ENCODE peak calls at places on chromosomes 2 and 18, in eight cellular contexts. N is prostate gland; I is BJ; R is uterus; H is CD8-positive, alpha-beta T cell; O is fibroblast of the aortic adventitia; P is astrocyte of the spinal cord; U is ovary. Q is an unnamed sample.

GRCh38 chr2:118062048-118062447 is 26.2 kb upstream of the INSIG2 start:
- DNase-seq in N (no peak), I (no peak), R (no peak), H (no peak), O (peak; percentile 66), P (no peak), U (no peak), Q (no peak)

GRCh38 chr18:58612239-58613055 is 16.4 kb downstream of the ALPK2 start:
- DNase-seq in N (no peak), I (no peak), R (no peak), H (no peak), O (no peak), P (no peak), U (no peak), Q (peak; percentile 93)

GRCh38 chr18:59885579-59886163 is 14.1 kb upstream of the PMAIP1 start:
- DNase-seq in N (no peak), I (no peak), R (no peak), H (no peak), O (peak; percentile 70), P (peak; percentile 88), U (no peak), Q (peak; percentile 71)

GRCh38 chr2:15705839-15706386 is 114.2 kb downstream of the DDX1 start:
- DNase-seq in N (no peak), I (no peak), R (no peak), H (no peak), O (no peak), P (no peak), U (no peak), Q (no peak)

GRCh38 chr2:112626604-112627059 is 19.1 kb upstream of the SLC20A1 start:
- DNase-seq in N (peak; percentile 34), I (peak; percentile 19), R (peak; percentile 36), H (peak; percentile 38), O (peak; percentile 79), P (peak; percentile 81), U (no peak), Q (peak; percentile 73)

GRCh38 chr2:222424729-222425671 is 657 bp downstream of the SGPP2 start:
- DNase-seq in N (no peak), I (no peak), R (no peak), H (no peak), O (no peak), P (no peak), U (no peak), Q (no peak)

GRCh38 chr2:149767516-149767974 is 180.0 kb upstream of the MMADHC start:
- DNase-seq in N (no peak), I (peak; percentile 78), R (no peak), H (no peak), O (peak; percentile 40), P (peak; percentile 85), U (no peak), Q (peak; percentile 45)

GRCh38 chr2:23900927-23901322 is 26.0 kb downstream of the ATAD2B start:
- DNase-seq in N (no peak), I (peak; percentile 79), R (no peak), H (no peak), O (peak; percentile 92), P (peak; percentile 84), U (peak; percentile 13), Q (peak; percentile 89)

GRCh38 chr2:25014631-25015030 is 27.2 kb upstream of the EFR3B start:
- DNase-seq in N (no peak), I (no peak), R (no peak), H (no peak), O (no peak), P (no peak), U (no peak), Q (no peak)

GRCh38 chr2:7108792-7109557 is 191.8 kb downstream of the RNF144A start:
- DNase-seq in N (no peak), I (no peak), R (no peak), H (no peak), O (no peak), P (no peak), U (no peak), Q (no peak)

GRCh38 chr2:106759962-106760361 is 126.0 kb downstream of the ST6GAL2 start:
- DNase-seq in N (no peak), I (no peak), R (no peak), H (no peak), O (no peak), P (no peak), U (no peak), Q (no peak)

GRCh38 chr18:34729740-34730338 is 19.7 kb downstream of the DTNA start:
- DNase-seq in N (no peak), I (no peak), R (no peak), H (no peak), O (no peak), P (peak; percentile 18), U (no peak), Q (no peak)

GRCh38 chr2:138000796-138001195 is 36.5 kb downstream of the HNMT start:
- DNase-seq in N (no peak), I (no peak), R (no peak), H (no peak), O (no peak), P (no peak), U (no peak), Q (no peak)

GRCh38 chr18:41767960-41768359 is 187.1 kb upstream of the PIK3C3 start:
- DNase-seq in N (no peak), I (no peak), R (no peak), H (no peak), O (peak; percentile 2), P (peak; percentile 42), U (no peak), Q (peak; percentile 82)

DNA sequence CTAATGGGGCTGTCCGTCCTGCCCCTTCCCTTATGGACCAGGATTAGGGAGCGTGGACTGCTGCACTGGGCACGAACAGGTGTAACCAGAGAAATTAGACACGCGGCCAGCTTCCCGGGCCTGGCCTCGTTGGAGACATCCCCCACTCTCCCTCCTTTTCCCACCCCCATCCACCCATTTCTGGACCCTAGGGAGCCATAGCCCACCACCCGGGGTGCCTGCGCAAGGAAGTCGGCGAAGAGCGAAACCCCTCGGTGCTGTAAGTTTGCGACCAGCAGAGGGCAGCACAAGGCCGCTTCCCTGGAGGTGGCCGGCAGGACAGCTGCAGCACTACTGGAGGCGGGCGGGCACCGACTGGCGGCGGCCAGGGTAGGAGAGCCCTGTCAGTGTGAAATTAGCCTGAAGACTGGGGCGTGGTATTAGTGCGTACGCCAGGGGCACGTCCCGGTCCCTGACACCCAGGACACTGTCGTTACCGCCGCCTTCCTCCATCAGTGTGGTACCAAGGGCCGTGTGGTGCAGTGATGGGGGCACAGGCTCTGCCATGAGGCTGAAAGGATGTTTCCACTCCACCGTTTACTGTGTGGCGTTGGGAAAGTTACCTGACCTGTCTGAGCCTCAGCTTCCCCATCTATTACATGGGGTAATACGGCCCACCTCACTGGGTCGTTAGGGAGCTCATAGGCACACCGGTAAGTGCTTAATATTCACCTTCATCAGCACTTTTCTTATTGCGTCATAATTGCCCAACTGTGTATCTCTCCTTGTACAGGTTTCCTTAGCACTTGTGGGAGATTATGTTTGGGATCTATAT is 36.0 kb upstream of the CD207 start:
- DNase-seq in N (peak; percentile 80), I (no peak), R (peak; percentile 72), H (peak; percentile 71), O (peak; percentile 76), P (peak; percentile 62), U (peak; percentile 73), Q (peak; percentile 79)
- H3K4me3 ChIP-seq in N (no peak overlapping the region), I (no peak overlapping the region), R (no peak overlapping the region), H (peak overlapping the region; percentile 21), O (peak overlapping the region; percentile 17), P (no peak overlapping the region), U (no peak overlapping the region), Q (no peak overlapping the region)

DNA sequence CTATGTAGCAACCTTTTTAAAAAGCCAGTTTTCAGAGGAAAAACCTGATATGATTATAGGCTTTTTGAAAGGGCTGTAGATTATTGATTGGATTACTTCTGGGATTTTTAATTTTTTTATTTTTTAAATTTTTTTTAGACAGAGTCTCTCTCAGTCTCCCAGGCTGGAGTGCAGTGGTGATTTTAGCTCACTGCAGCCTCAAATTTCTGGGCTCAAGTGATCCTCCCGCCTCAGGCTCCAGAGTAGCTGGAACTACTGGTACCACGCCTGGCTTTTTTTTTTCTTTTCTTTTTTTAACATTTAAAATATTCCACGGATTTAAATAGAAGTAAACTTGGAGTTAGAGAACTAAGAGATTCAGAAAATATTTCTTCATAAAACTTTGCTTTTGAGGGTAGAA is 1.2 kb downstream of the MRPL19 start:
- DNase-seq in N (no peak), I (no peak), R (no peak), H (no peak), O (no peak), P (no peak), U (no peak), Q (peak; percentile 12)
- TF ChIP-seq CTCF in N (no peak), I (peak; percentile 8), R (no peak), H (no peak), O (peak; percentile 18), P (no peak), U (no peak), Q (peak; percentile 26)

GRCh38 chr2:61535449-61535848 is 2.7 kb downstream of the XPO1 start:
- DNase-seq in N (no peak), I (no peak), R (no peak), H (no peak), O (no peak), P (peak; percentile 12), U (no peak), Q (no peak)

GRCh38 chr2:61538179-61538919 is at the start of gene XPO1:
- DNase-seq in N (peak; percentile 100), I (peak; percentile 94), R (peak; percentile 99), H (peak; percentile 98), O (peak; percentile 99), P (peak; percentile 100), U (peak; percentile 100), Q (peak; percentile 100)

GRCh38 chr2:61537590-61538178 is 472 bp downstream of the XPO1 start:
- DNase-seq in N (no peak), I (no peak), R (no peak), H (no peak), O (no peak), P (peak; percentile 17), U (peak; percentile 49), Q (peak; percentile 15)

GRCh38 chr2:61536086-61536722 is 2.0 kb downstream of the XPO1 start:
- DNase-seq in N (peak; percentile 12), I (no peak), R (no peak), H (no peak), O (peak; percentile 20), P (peak; percentile 48), U (no peak), Q (peak; percentile 94)

GRCh38 chr2:61536723-61537581 is 1.2 kb downstream of the XPO1 start:
- DNase-seq in N (peak; percentile 84), I (peak; percentile 34), R (peak; percentile 78), H (peak; percentile 79), O (peak; percentile 84), P (peak; percentile 90), U (peak; percentile 81), Q (peak; percentile 67)
- H3K4me3 ChIP-seq in N (peak overlapping the region; percentile 88), I (peak overlapping the region; percentile 96), R (peak overlapping the region; percentile 91), H (peak overlapping the region; percentile 92), O (peak overlapping the region; percentile 97), P (peak overlapping the region; percentile 98), U (peak overlapping the region; percentile 82), Q (peak overlapping the region; percentile 97)

DNA sequence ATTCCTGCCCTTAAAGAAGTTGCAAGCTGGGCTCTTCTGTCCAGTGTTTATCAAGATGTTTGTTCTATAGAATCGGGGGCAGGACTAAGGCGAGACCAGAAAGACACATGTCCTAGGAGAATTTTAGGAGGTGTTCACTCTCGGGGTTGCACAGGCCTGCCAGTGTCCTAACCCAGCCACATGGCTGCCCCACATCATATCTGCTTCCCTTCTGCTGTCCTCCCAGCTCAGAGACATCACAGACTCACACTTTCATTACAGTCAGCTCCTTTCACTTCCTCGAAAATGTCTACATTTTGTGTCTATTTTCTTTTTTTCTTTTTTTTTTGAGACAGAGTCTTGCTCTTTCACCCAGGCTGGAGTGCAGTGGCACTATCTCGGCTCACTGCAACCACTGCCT is 10.7 kb upstream of the MRO start:
- DNase-seq in N (no peak), I (no peak), R (no peak), H (no peak), O (no peak), P (no peak), U (no peak), Q (no peak)
- TF ChIP-seq CTCF in N (no peak), I (no peak), R (no peak), H (no peak), O (no peak), P (no peak), U (no peak), Q (no peak)